ENCODE peak calls at places on chromosome 18, in five cellular contexts. One of them, this sample, is unnamed.

GRCh38 chr18:61943175-61943964 is 50.6 kb upstream of the RNF152 start:
- DNase-seq in GM23248: no peak
- DNase-seq in cardiac muscle cell: no peak
- DNase-seq in prostate gland: no peak
- DNase-seq in aorta: no peak
- DNase-seq in this sample: no peak

GRCh38 chr18:58887613-58887963 is 22.9 kb downstream of the ZNF532 start:
- DNase-seq in GM23248: no peak
- DNase-seq in cardiac muscle cell: no peak
- DNase-seq in prostate gland: no peak
- DNase-seq in aorta: peak; percentile 83
- DNase-seq in this sample: peak; percentile 46

GRCh38 chr18:57803119-57803969 is at the start of gene ATP8B1:
- DNase-seq in GM23248: peak; percentile 81
- DNase-seq in cardiac muscle cell: peak; percentile 66
- DNase-seq in prostate gland: peak; percentile 98
- DNase-seq in aorta: peak; percentile 93
- DNase-seq in this sample: peak; percentile 95

GRCh38 chr18:32383040-32383819 is 87.5 kb downstream of the GAREM1 start:
- DNase-seq in GM23248: peak; percentile 85
- DNase-seq in cardiac muscle cell: no peak
- DNase-seq in prostate gland: peak; percentile 38
- DNase-seq in aorta: no peak
- DNase-seq in this sample: no peak

GRCh38 chr18:49966090-49966489 is 152.8 kb upstream of the ACAA2 start:
- DNase-seq in GM23248: no peak
- DNase-seq in cardiac muscle cell: no peak
- DNase-seq in prostate gland: no peak
- DNase-seq in aorta: no peak
- DNase-seq in this sample: no peak

GRCh38 chr18:71942433-71942832 is 601.7 kb downstream of the CBLN2 start:
- DNase-seq in GM23248: no peak
- DNase-seq in cardiac muscle cell: no peak
- DNase-seq in prostate gland: no peak
- DNase-seq in aorta: no peak
- DNase-seq in this sample: no peak

GRCh38 chr18:525066-525797 is 24.7 kb upstream of the COLEC12 start:
- DNase-seq in GM23248: peak; percentile 88
- DNase-seq in cardiac muscle cell: no peak
- DNase-seq in prostate gland: no peak
- DNase-seq in aorta: no peak
- DNase-seq in this sample: no peak

GRCh38 chr18:31244737-31245432 is 73.1 kb upstream of the DSG1 start:
- DNase-seq in GM23248: no peak
- DNase-seq in cardiac muscle cell: no peak
- DNase-seq in prostate gland: no peak
- DNase-seq in aorta: no peak
- DNase-seq in this sample: no peak

GRCh38 chr18:52339891-52340371 is at the start of gene DCC:
- DNase-seq in GM23248: peak; percentile 58
- DNase-seq in cardiac muscle cell: peak; percentile 76
- DNase-seq in prostate gland: peak; percentile 19
- DNase-seq in aorta: no peak
- DNase-seq in this sample: peak; percentile 34

GRCh38 chr18:48312066-48312465 is 97.1 kb downstream of the ZBTB7C start:
- DNase-seq in GM23248: no peak
- DNase-seq in cardiac muscle cell: no peak
- DNase-seq in prostate gland: no peak
- DNase-seq in aorta: peak; percentile 57
- DNase-seq in this sample: no peak

GRCh38 chr18:58042826-58043362 is 1.1 kb upstream of the NEDD4L start:
- DNase-seq in GM23248: peak; percentile 24
- DNase-seq in cardiac muscle cell: no peak
- DNase-seq in prostate gland: no peak
- DNase-seq in aorta: no peak
- DNase-seq in this sample: no peak

GRCh38 chr18:63319383-63320040 is at the start of gene BCL2:
- DNase-seq in GM23248: peak; percentile 67
- DNase-seq in cardiac muscle cell: peak; percentile 52
- DNase-seq in prostate gland: peak; percentile 26
- DNase-seq in aorta: peak; percentile 83
- DNase-seq in this sample: peak; percentile 33

GRCh38 chr18:21669736-21670135 is 34.8 kb downstream of the ABHD3 start:
- DNase-seq in GM23248: no peak
- DNase-seq in cardiac muscle cell: no peak
- DNase-seq in prostate gland: no peak
- DNase-seq in aorta: no peak
- DNase-seq in this sample: no peak

GRCh38 chr18:70621710-70622109 is 332.9 kb downstream of the SOCS6 start:
- DNase-seq in GM23248: no peak
- DNase-seq in cardiac muscle cell: no peak
- DNase-seq in prostate gland: no peak
- DNase-seq in aorta: no peak
- DNase-seq in this sample: no peak

GRCh38 chr18:22170421-22171262 is 1.3 kb downstream of the GATA6 start:
- DNase-seq in GM23248: peak; percentile 91
- DNase-seq in cardiac muscle cell: peak; percentile 59
- DNase-seq in prostate gland: peak; percentile 54
- DNase-seq in aorta: peak; percentile 83
- DNase-seq in this sample: peak; percentile 58

GRCh38 chr18:72637319-72638113 is 93.4 kb upstream of the CBLN2 start:
- DNase-seq in GM23248: no peak
- DNase-seq in cardiac muscle cell: peak; percentile 9
- DNase-seq in prostate gland: no peak
- DNase-seq in aorta: no peak
- DNase-seq in this sample: no peak

GRCh38 chr18:52570975-52571374 is 231.0 kb downstream of the DCC start:
- DNase-seq in GM23248: no peak
- DNase-seq in cardiac muscle cell: no peak
- DNase-seq in prostate gland: no peak
- DNase-seq in aorta: no peak
- DNase-seq in this sample: no peak

GRCh38 chr18:7897119-7897518 is 330.0 kb downstream of the PTPRM start:
- DNase-seq in GM23248: no peak
- DNase-seq in cardiac muscle cell: no peak
- DNase-seq in prostate gland: no peak
- DNase-seq in aorta: no peak
- DNase-seq in this sample: no peak

GRCh38 chr18:58649966-58650816 is 21.1 kb upstream of the MALT1 start:
- DNase-seq in GM23248: no peak
- DNase-seq in cardiac muscle cell: no peak
- DNase-seq in prostate gland: no peak
- DNase-seq in aorta: no peak
- DNase-seq in this sample: no peak

GRCh38 chr18:45408218-45408617 is 207.1 kb upstream of the SLC14A2 start:
- DNase-seq in GM23248: peak; percentile 9
- DNase-seq in cardiac muscle cell: no peak
- DNase-seq in prostate gland: no peak
- DNase-seq in aorta: no peak
- DNase-seq in this sample: no peak

GRCh38 chr18:21179590-21180220 is 62.3 kb upstream of the GREB1L start:
- DNase-seq in GM23248: peak; percentile 80
- DNase-seq in cardiac muscle cell: peak; percentile 86
- DNase-seq in prostate gland: peak; percentile 46
- DNase-seq in aorta: no peak
- DNase-seq in this sample: peak; percentile 57

GRCh38 chr18:67199993-67200617 is 316.4 kb downstream of the DSEL start:
- DNase-seq in GM23248: peak; percentile 60
- DNase-seq in cardiac muscle cell: peak; percentile 52
- DNase-seq in prostate gland: no peak
- DNase-seq in aorta: no peak
- DNase-seq in this sample: no peak

GRCh38 chr18:26419746-26420145 is 128.6 kb downstream of the KCTD1 start:
- DNase-seq in GM23248: peak; percentile 33
- DNase-seq in cardiac muscle cell: no peak
- DNase-seq in prostate gland: no peak
- DNase-seq in aorta: no peak
- DNase-seq in this sample: no peak

GRCh38 chr18:58190842-58191530 is 147.0 kb downstream of the NEDD4L start:
- DNase-seq in GM23248: peak; percentile 24
- DNase-seq in cardiac muscle cell: no peak
- DNase-seq in prostate gland: no peak
- DNase-seq in aorta: no peak
- DNase-seq in this sample: no peak

DNA sequence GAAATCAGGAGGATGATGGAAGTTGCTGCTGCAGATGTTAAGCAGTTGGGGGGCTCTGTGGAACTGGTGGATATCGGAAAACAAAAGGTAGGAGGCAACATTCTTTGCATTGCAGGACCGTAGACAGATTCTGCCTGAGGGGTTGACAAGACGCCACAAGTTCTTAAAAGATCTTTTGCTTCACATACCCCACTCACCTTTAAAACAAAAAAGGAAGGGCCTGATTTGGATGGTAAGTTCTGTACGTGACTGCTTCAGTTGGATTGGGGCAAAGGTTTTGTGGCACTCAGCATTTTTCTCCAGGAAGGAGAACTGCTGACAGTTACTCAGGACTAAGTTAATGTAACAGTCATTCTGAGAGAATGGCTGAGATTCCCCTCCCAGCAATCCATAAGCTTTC is 5.2 kb downstream of the CNDP2 start:
- DNase-seq in GM23248: no peak
- DNase-seq in cardiac muscle cell: no peak
- DNase-seq in prostate gland: peak; percentile 25
- DNase-seq in aorta: no peak
- DNase-seq in this sample: no peak
- H3K4me3 ChIP-seq in GM23248: no peak overlapping the region
- H3K4me3 ChIP-seq in cardiac muscle cell: no peak overlapping the region
- H3K4me3 ChIP-seq in prostate gland: no peak overlapping the region
- H3K4me3 ChIP-seq in aorta: no peak overlapping the region
- H3K4me3 ChIP-seq in this sample: no peak overlapping the region

GRCh38 chr18:9868857-9869712 is 16.7 kb upstream of the TXNDC2 start:
- DNase-seq in GM23248: no peak
- DNase-seq in cardiac muscle cell: no peak
- DNase-seq in prostate gland: no peak
- DNase-seq in aorta: no peak
- DNase-seq in this sample: no peak
- H3K27ac ChIP-seq in GM23248: peak overlapping the region; percentile 18
- H3K27ac ChIP-seq in cardiac muscle cell: no peak overlapping the region
- H3K27ac ChIP-seq in prostate gland: no peak overlapping the region
- H3K27ac ChIP-seq in aorta: no peak overlapping the region
- H3K27ac ChIP-seq in this sample: no peak overlapping the region

DNA sequence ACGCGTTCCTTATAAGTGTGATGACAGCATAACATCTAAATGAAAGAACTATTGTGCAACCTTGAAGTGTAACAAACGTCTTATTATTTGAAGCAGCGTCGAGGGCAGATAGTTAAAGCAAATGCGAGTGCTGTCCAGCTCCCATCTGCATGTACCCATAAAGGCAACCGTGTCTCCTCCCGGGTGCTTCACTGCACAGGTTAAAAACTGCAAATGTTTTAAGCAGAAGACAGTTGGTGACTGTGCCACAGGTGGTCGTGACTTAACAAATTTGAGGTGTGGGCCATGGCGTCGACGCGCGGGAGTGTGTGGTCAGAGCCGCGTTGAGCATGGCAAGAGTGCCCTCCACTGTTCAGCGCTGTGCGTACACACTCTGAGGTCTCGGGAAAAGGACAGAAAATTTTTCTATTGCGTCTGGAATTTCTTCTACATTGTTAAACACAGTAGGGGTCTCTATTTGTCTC is 6.4 kb downstream of the SALL3 start:
- DNase-seq in GM23248: peak; percentile 36
- DNase-seq in cardiac muscle cell: peak; percentile 72
- DNase-seq in prostate gland: peak; percentile 57
- DNase-seq in aorta: no peak
- DNase-seq in this sample: no peak
- H3K4me3 ChIP-seq in GM23248: no peak overlapping the region
- H3K4me3 ChIP-seq in cardiac muscle cell: no peak overlapping the region
- H3K4me3 ChIP-seq in prostate gland: no peak overlapping the region
- H3K4me3 ChIP-seq in aorta: no peak overlapping the region
- H3K4me3 ChIP-seq in this sample: no peak overlapping the region

DNA sequence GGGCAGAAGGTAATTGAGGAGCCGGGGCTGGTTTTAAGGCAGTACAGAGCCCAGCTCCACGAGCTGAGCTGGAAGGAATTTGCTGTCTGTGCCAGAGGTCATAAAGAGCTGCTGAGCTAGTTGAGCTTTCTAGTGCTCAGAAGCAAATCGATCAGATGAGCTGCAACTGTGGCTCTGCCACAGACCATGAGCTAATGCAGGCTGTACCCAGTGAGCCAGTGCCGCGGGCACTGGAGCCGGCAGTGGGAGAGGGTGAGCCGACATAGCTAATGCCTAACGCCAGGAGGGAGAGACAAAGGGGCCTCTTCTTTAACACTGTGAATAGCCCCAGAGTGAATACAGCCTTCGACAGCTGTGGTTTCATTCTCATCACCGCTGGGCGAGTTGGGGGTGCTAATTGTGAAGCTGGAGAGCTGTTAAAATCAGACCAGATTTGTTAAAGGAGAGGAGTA is 410.1 kb upstream of the TCF4 start:
- DNase-seq in GM23248: peak; percentile 71
- DNase-seq in cardiac muscle cell: peak; percentile 19
- DNase-seq in prostate gland: peak; percentile 15
- DNase-seq in aorta: no peak
- DNase-seq in this sample: no peak
- H3K27ac ChIP-seq in GM23248: no peak overlapping the region
- H3K27ac ChIP-seq in cardiac muscle cell: no peak overlapping the region
- H3K27ac ChIP-seq in prostate gland: no peak overlapping the region
- H3K27ac ChIP-seq in aorta: no peak overlapping the region
- H3K27ac ChIP-seq in this sample: no peak overlapping the region

GRCh38 chr18:12885500-12885899 is 1.5 kb upstream of the PTPN2 start:
- DNase-seq in GM23248: no peak
- DNase-seq in cardiac muscle cell: no peak
- DNase-seq in prostate gland: no peak
- DNase-seq in aorta: no peak
- DNase-seq in this sample: no peak
- H3K4me3 ChIP-seq in GM23248: no peak overlapping the region
- H3K4me3 ChIP-seq in cardiac muscle cell: no peak overlapping the region
- H3K4me3 ChIP-seq in prostate gland: no peak overlapping the region
- H3K4me3 ChIP-seq in aorta: no peak overlapping the region
- H3K4me3 ChIP-seq in this sample: no peak overlapping the region

GRCh38 chr18:51029694-51030536 is at the start of gene SMAD4:
- DNase-seq in GM23248: peak; percentile 97
- DNase-seq in cardiac muscle cell: peak; percentile 97
- DNase-seq in prostate gland: peak; percentile 94
- DNase-seq in aorta: peak; percentile 100
- DNase-seq in this sample: peak; percentile 97

GRCh38 chr18:51028201-51028805 is 1.7 kb upstream of the SMAD4 start:
- DNase-seq in GM23248: peak; percentile 46
- DNase-seq in cardiac muscle cell: no peak
- DNase-seq in prostate gland: no peak
- DNase-seq in aorta: no peak
- DNase-seq in this sample: no peak

GRCh38 chr18:51029378-51029693 is 677 bp upstream of the SMAD4 start:
- DNase-seq in GM23248: no peak
- DNase-seq in cardiac muscle cell: no peak
- DNase-seq in prostate gland: no peak
- DNase-seq in aorta: no peak
- DNase-seq in this sample: no peak

GRCh38 chr18:51030537-51031258 is 685 bp downstream of the SMAD4 start:
- DNase-seq in GM23248: peak; percentile 87
- DNase-seq in cardiac muscle cell: peak; percentile 83
- DNase-seq in prostate gland: peak; percentile 68
- DNase-seq in aorta: peak; percentile 92
- DNase-seq in this sample: peak; percentile 70

GRCh38 chr18:51032193-51032592 is 2.2 kb downstream of the SMAD4 start:
- DNase-seq in GM23248: peak; percentile 25
- DNase-seq in cardiac muscle cell: no peak
- DNase-seq in prostate gland: no peak
- DNase-seq in aorta: no peak
- DNase-seq in this sample: no peak
- H3K27ac ChIP-seq in GM23248: peak overlapping the region; percentile 94
- H3K27ac ChIP-seq in cardiac muscle cell: no peak overlapping the region
- H3K27ac ChIP-seq in prostate gland: peak overlapping the region; percentile 100
- H3K27ac ChIP-seq in aorta: no peak overlapping the region
- H3K27ac ChIP-seq in this sample: no peak overlapping the region

This sample was measured in lung.